ENCODE peak calls at places on chromosomes 2 and 18, in five cellular contexts. One of them, this sample, is unnamed. For H3K9me3, the result is how much of the 10 kb centered on the place peaks cover.

GRCh38 chr2:218024336-218024735 is 21.5 kb upstream of the TNS1 start:
- DNase-seq in transverse colon: peak
- DNase-seq in psoas muscle: no peak
- DNase-seq in colonic mucosa: no peak
- DNase-seq in IMR-90: no peak
- DNase-seq in this sample: peak

GRCh38 chr2:200447139-200447855 is 62.6 kb downstream of the KCTD18 start:
- DNase-seq in colonic mucosa: no peak
- DNase-seq in IMR-90: peak
- DNase-seq in psoas muscle: no peak
- DNase-seq in transverse colon: no peak
- DNase-seq in this sample: no peak

GRCh38 chr2:216578325-216578724 is 54.9 kb upstream of the IGFBP2 start:
- DNase-seq in transverse colon: no peak
- DNase-seq in IMR-90: peak
- DNase-seq in colonic mucosa: no peak
- DNase-seq in psoas muscle: no peak
- DNase-seq in this sample: no peak

GRCh38 chr2:66324924-66325583 is 109.9 kb upstream of the MEIS1 start:
- DNase-seq in colonic mucosa: no peak
- DNase-seq in IMR-90: no peak
- DNase-seq in transverse colon: no peak
- DNase-seq in psoas muscle: no peak
- DNase-seq in this sample: no peak

GRCh38 chr2:10930731-10931516 is 19.2 kb downstream of the KCNF1 start:
- DNase-seq in IMR-90: peak
- DNase-seq in psoas muscle: no peak
- DNase-seq in colonic mucosa: no peak
- DNase-seq in transverse colon: no peak
- DNase-seq in this sample: no peak

GRCh38 chr2:190343500-190344274 is at the start of gene INPP1:
- DNase-seq in psoas muscle: peak
- DNase-seq in transverse colon: peak
- DNase-seq in IMR-90: peak
- DNase-seq in colonic mucosa: peak
- DNase-seq in this sample: peak

GRCh38 chr2:127737892-127738291 is 36.6 kb downstream of the SFT2D3 start:
- DNase-seq in transverse colon: no peak
- DNase-seq in colonic mucosa: no peak
- DNase-seq in psoas muscle: no peak
- DNase-seq in IMR-90: peak
- DNase-seq in this sample: no peak

GRCh38 chr2:217553202-217553601 is 449.6 kb downstream of the TNS1 start:
- DNase-seq in IMR-90: no peak
- DNase-seq in transverse colon: no peak
- DNase-seq in colonic mucosa: no peak
- DNase-seq in psoas muscle: no peak
- DNase-seq in this sample: no peak

GRCh38 chr2:79855264-79856006 is 342.6 kb downstream of the CTNNA2 start:
- DNase-seq in psoas muscle: no peak
- DNase-seq in colonic mucosa: peak
- DNase-seq in IMR-90: peak
- DNase-seq in transverse colon: peak
- DNase-seq in this sample: no peak

GRCh38 chr18:78716581-78716980 is 263.0 kb upstream of the SALL3 start:
- DNase-seq in IMR-90: no peak
- DNase-seq in psoas muscle: no peak
- DNase-seq in colonic mucosa: no peak
- DNase-seq in transverse colon: no peak
- DNase-seq in this sample: no peak

GRCh38 chr2:176072951-176073904 is 10.5 kb downstream of the EVX2 start:
- DNase-seq in colonic mucosa: no peak
- DNase-seq in IMR-90: no peak
- DNase-seq in transverse colon: no peak
- DNase-seq in psoas muscle: no peak
- DNase-seq in this sample: no peak

GRCh38 chr2:6111676-6112294 is 419.6 kb downstream of the SOX11 start:
- DNase-seq in IMR-90: no peak
- DNase-seq in colonic mucosa: no peak
- DNase-seq in psoas muscle: no peak
- DNase-seq in transverse colon: no peak
- DNase-seq in this sample: no peak

GRCh38 chr2:214547931-214548330 is 137.1 kb downstream of the VWC2L start:
- DNase-seq in psoas muscle: no peak
- DNase-seq in IMR-90: no peak
- DNase-seq in colonic mucosa: no peak
- DNase-seq in transverse colon: no peak
- DNase-seq in this sample: no peak

GRCh38 chr2:238236571-238236970 is 3.3 kb downstream of the HES6 start:
- DNase-seq in transverse colon: no peak
- DNase-seq in IMR-90: no peak
- DNase-seq in colonic mucosa: no peak
- DNase-seq in psoas muscle: no peak
- DNase-seq in this sample: no peak

GRCh38 chr18:10900435-10900834 is 248.9 kb downstream of the PIEZO2 start:
- DNase-seq in transverse colon: no peak
- DNase-seq in colonic mucosa: no peak
- DNase-seq in IMR-90: no peak
- DNase-seq in psoas muscle: no peak
- DNase-seq in this sample: no peak

GRCh38 chr18:62596145-62597005 is 73.5 kb downstream of the ZCCHC2 start:
- DNase-seq in colonic mucosa: no peak
- DNase-seq in IMR-90: no peak
- DNase-seq in psoas muscle: peak
- DNase-seq in transverse colon: no peak
- DNase-seq in this sample: peak
- H3K9me3 ChIP-seq in colonic mucosa: under half
- H3K9me3 ChIP-seq in IMR-90: under half
- H3K9me3 ChIP-seq in psoas muscle: under half
- H3K9me3 ChIP-seq in transverse colon: under half
- H3K9me3 ChIP-seq in this sample: under half

GRCh38 chr2:240818293-240818542 is 1.8 kb downstream of the KIF1A start:
- DNase-seq in IMR-90: no peak
- DNase-seq in colonic mucosa: no peak
- DNase-seq in psoas muscle: no peak
- DNase-seq in transverse colon: no peak
- DNase-seq in this sample: no peak

GRCh38 chr2:240816584-240817495 is 3.2 kb downstream of the KIF1A start:
- DNase-seq in psoas muscle: no peak
- DNase-seq in transverse colon: no peak
- DNase-seq in colonic mucosa: no peak
- DNase-seq in IMR-90: no peak
- DNase-seq in this sample: peak

GRCh38 chr2:240815761-240816583 is 4.0 kb downstream of the KIF1A start:
- DNase-seq in transverse colon: no peak
- DNase-seq in IMR-90: no peak
- DNase-seq in colonic mucosa: no peak
- DNase-seq in psoas muscle: no peak
- DNase-seq in this sample: no peak

GRCh38 chr2:240818543-240819403 is 1.2 kb downstream of the KIF1A start:
- DNase-seq in transverse colon: no peak
- DNase-seq in colonic mucosa: no peak
- DNase-seq in psoas muscle: no peak
- DNase-seq in IMR-90: no peak
- DNase-seq in this sample: peak

DNA sequence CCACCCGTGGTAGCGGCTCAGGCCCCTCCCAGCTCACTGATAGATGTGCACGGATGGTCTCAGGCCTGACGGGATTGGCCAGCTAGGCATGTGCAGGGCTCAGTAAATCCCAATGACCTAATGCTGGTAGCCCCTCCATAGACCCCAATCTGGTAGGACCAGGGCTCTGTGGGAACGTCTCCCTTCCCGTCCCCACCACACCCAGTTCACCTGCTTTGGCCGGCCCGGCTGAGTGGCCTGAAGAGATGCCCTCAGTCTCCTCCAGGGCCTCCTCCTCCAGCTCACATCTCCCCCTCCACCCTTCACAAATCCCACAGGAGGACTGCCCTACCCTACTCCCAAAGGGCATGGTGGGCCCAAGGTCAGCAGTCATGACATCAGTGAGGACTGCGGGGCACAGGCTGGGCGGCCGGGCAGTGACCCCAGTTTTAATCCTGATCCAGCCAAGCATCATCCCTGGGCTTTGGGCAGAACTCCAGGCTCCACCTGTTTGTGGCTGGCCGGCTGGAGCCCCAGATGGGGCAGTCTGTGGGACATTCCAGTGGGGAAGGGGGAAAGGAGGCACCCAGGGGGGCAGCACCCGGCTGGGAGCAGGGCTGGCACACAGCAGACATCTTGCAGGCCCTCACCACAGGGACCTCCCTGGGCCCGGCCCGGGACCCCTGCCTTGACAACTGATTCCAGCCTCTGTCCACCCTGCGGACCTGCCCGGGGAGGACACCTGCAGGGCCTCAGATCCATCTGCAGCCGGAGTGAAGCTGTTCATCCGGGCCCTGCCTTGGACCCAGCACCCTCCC is 2.3 kb downstream of the KIF1A start:
- DNase-seq in transverse colon: no peak
- DNase-seq in colonic mucosa: no peak
- DNase-seq in psoas muscle: no peak
- DNase-seq in IMR-90: no peak
- DNase-seq in this sample: peak
- H3K4me3 ChIP-seq in transverse colon: no peak
- H3K4me3 ChIP-seq in colonic mucosa: no peak
- H3K4me3 ChIP-seq in psoas muscle: no peak
- H3K4me3 ChIP-seq in IMR-90: no peak
- H3K4me3 ChIP-seq in this sample: no peak

GRCh38 chr2:118089015-118089800 is 937 bp downstream of the INSIG2 start:
- DNase-seq in transverse colon: peak
- DNase-seq in IMR-90: peak
- DNase-seq in colonic mucosa: peak
- DNase-seq in psoas muscle: no peak
- DNase-seq in this sample: no peak

GRCh38 chr2:118088051-118089014 is at the start of gene INSIG2:
- DNase-seq in IMR-90: peak
- DNase-seq in psoas muscle: peak
- DNase-seq in transverse colon: peak
- DNase-seq in colonic mucosa: peak
- DNase-seq in this sample: peak

GRCh38 chr2:118086024-118086633 is 2.1 kb upstream of the INSIG2 start:
- DNase-seq in colonic mucosa: no peak
- DNase-seq in psoas muscle: no peak
- DNase-seq in IMR-90: no peak
- DNase-seq in transverse colon: no peak
- DNase-seq in this sample: no peak

GRCh38 chr2:118084483-118085089 is 3.7 kb upstream of the INSIG2 start:
- DNase-seq in psoas muscle: no peak
- DNase-seq in colonic mucosa: no peak
- DNase-seq in transverse colon: no peak
- DNase-seq in IMR-90: no peak
- DNase-seq in this sample: no peak

GRCh38 chr2:118085173-118086023 is 2.9 kb upstream of the INSIG2 start:
- DNase-seq in colonic mucosa: no peak
- DNase-seq in transverse colon: no peak
- DNase-seq in psoas muscle: no peak
- DNase-seq in IMR-90: no peak
- DNase-seq in this sample: no peak
- H3K9me3 ChIP-seq in colonic mucosa: under half
- H3K9me3 ChIP-seq in transverse colon: under half
- H3K9me3 ChIP-seq in psoas muscle: under half
- H3K9me3 ChIP-seq in IMR-90: under half
- H3K9me3 ChIP-seq in this sample: under half

DNA sequence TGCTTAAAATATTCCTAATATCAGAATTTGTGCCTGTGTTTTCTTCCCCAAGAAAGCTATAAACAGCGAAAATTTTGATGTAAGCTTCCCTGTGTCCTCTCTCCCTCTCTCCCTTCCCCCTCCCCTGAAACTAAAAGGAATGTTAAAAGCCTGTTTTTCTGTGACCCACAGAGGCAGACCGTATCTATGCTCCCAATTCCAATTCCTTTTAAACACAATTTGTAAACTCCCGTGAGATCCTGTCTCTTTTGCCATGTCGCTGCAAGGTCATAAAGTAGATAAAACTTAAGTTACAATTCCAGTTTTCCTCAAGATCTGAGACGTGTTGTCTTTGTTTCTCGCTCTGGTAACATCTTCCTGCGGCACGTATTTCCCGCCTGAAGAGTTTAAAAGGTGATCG is 23.3 kb downstream of the SKA1 start:
- DNase-seq in psoas muscle: no peak
- DNase-seq in transverse colon: no peak
- DNase-seq in IMR-90: no peak
- DNase-seq in colonic mucosa: no peak
- DNase-seq in this sample: no peak
- H3K4me3 ChIP-seq in psoas muscle: no peak
- H3K4me3 ChIP-seq in transverse colon: no peak
- H3K4me3 ChIP-seq in IMR-90: no peak
- H3K4me3 ChIP-seq in colonic mucosa: no peak
- H3K4me3 ChIP-seq in this sample: no peak

GRCh38 chr18:29862824-29863223 is 1179.7 kb downstream of the DSC3 start:
- DNase-seq in colonic mucosa: no peak
- DNase-seq in IMR-90: no peak
- DNase-seq in psoas muscle: no peak
- DNase-seq in transverse colon: no peak
- DNase-seq in this sample: no peak
- H3K9me3 ChIP-seq in colonic mucosa: under half
- H3K9me3 ChIP-seq in IMR-90: under half
- H3K9me3 ChIP-seq in psoas muscle: under half
- H3K9me3 ChIP-seq in transverse colon: under half
- H3K9me3 ChIP-seq in this sample: under half

GRCh38 chr2:3343012-3343411 is 34.6 kb downstream of the EIPR1 start:
- DNase-seq in colonic mucosa: no peak
- DNase-seq in IMR-90: no peak
- DNase-seq in transverse colon: no peak
- DNase-seq in psoas muscle: no peak
- DNase-seq in this sample: no peak

GRCh38 chr2:3344897-3345296 is 32.7 kb downstream of the EIPR1 start:
- DNase-seq in IMR-90: no peak
- DNase-seq in transverse colon: no peak
- DNase-seq in psoas muscle: no peak
- DNase-seq in colonic mucosa: no peak
- DNase-seq in this sample: no peak

GRCh38 chr2:3345621-3346020 is 32.0 kb downstream of the EIPR1 start:
- DNase-seq in IMR-90: no peak
- DNase-seq in psoas muscle: no peak
- DNase-seq in colonic mucosa: no peak
- DNase-seq in transverse colon: no peak
- DNase-seq in this sample: no peak

GRCh38 chr2:3349211-3349693 is 28.4 kb downstream of the EIPR1 start:
- DNase-seq in colonic mucosa: no peak
- DNase-seq in psoas muscle: no peak
- DNase-seq in IMR-90: peak
- DNase-seq in transverse colon: no peak
- DNase-seq in this sample: no peak

DNA sequence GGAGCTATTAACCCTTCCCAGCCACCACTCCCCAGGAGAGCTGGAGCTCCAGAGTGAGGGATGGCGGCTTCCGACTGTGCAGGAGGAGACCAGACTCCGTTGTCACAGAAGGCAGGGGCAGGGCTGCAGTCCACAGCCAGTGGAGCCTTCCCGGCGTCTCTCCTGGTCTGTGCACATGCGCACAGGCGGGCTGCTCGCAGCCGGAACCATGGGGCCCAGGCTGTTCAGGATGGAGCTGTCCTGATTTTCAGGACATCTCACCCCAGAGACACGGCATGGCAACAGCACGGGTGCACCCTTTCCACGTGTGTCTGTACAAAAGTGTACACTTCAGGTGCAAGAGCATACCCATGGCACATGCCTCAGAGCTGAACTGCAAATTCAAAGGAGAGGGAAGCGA is 28.8 kb downstream of the EIPR1 start:
- DNase-seq in transverse colon: no peak
- DNase-seq in IMR-90: no peak
- DNase-seq in psoas muscle: no peak
- DNase-seq in colonic mucosa: no peak
- DNase-seq in this sample: no peak
- H3K4me3 ChIP-seq in transverse colon: no peak
- H3K4me3 ChIP-seq in IMR-90: no peak
- H3K4me3 ChIP-seq in psoas muscle: no peak
- H3K4me3 ChIP-seq in colonic mucosa: no peak
- H3K4me3 ChIP-seq in this sample: no peak

This sample was measured in left ventricle myocardium inferior.